ENCODE peak calls at places on chromosomes 12 and 14, in six cellular contexts. G is IMR-90, O is cardiac muscle cell, K is K562, V is Peyer's patch, D is body of pancreas. F is an unnamed sample.

GRCh38 chr12:108364879-108365278 is 25.8 kb upstream of the CMKLR1 start:
- DNase-seq in O (no peak), G (no peak), K (no peak), V (no peak), D (no peak), F (no peak)

GRCh38 chr14:50344116-50344775 is 32.1 kb downstream of the DMAC2L start:
- DNase-seq in O (no peak), V (no peak), D (no peak), G (peak; percentile 63), K (no peak), F (no peak)

GRCh38 chr14:80930836-80931389 is 10.6 kb downstream of the CEP128 start:
- DNase-seq in O (peak; percentile 87), G (peak; percentile 96), D (no peak), K (no peak), V (no peak), F (no peak)

GRCh38 chr14:49863483-49864262 is 11.1 kb upstream of the NEMF start:
- DNase-seq in O (no peak), V (no peak), K (peak; percentile 52), G (no peak), D (no peak), F (no peak)

GRCh38 chr12:87667378-87667777 is 361.8 kb downstream of the C12orf50 start:
- DNase-seq in V (no peak), D (no peak), K (no peak), G (peak; percentile 35), O (peak; percentile 82), F (no peak)

GRCh38 chr12:131197490-131197889 is 243.8 kb downstream of the ADGRD1 start:
- DNase-seq in O (no peak), G (no peak), K (no peak), V (no peak), D (no peak), F (no peak)

GRCh38 chr12:98741229-98741614 is 96.1 kb downstream of the APAF1 start:
- DNase-seq in K (no peak), V (no peak), O (no peak), D (no peak), G (peak; percentile 44), F (no peak)

GRCh38 chr14:51419685-51420084 is 179.6 kb downstream of the TMX1 start:
- DNase-seq in O (no peak), D (no peak), K (no peak), V (no peak), G (no peak), F (no peak)

GRCh38 chr14:46496409-46496808 is 155.2 kb downstream of the RPL10L start:
- DNase-seq in V (no peak), D (no peak), O (no peak), G (no peak), K (no peak), F (no peak)

GRCh38 chr14:64110832-64111231 is 183.3 kb downstream of the ESR2 start:
- DNase-seq in D (no peak), G (peak; percentile 5), K (no peak), O (no peak), V (no peak), F (no peak)

GRCh38 chr14:68777644-68778043 is 15.2 kb downstream of the ZFP36L1 start:
- DNase-seq in G (no peak), K (no peak), D (no peak), V (no peak), O (no peak), F (no peak)

GRCh38 chr14:39034481-39035296 is 68.3 kb downstream of the SEC23A start:
- DNase-seq in V (no peak), K (peak; percentile 15), O (peak; percentile 27), G (no peak), D (no peak), F (no peak)

GRCh38 chr14:63012171-63012570 is 33.1 kb downstream of the KCNH5 start:
- DNase-seq in D (no peak), G (no peak), O (no peak), K (no peak), V (no peak), F (no peak)

GRCh38 chr14:59582161-59582560 is 5.5 kb upstream of the CCDC175 start:
- DNase-seq in D (no peak), K (no peak), G (no peak), O (no peak), V (no peak), F (no peak)

GRCh38 chr12:100741084-100741711 is 53.4 kb upstream of the ANO4 start:
- DNase-seq in O (peak; percentile 46), V (no peak), K (peak; percentile 33), D (no peak), G (peak; percentile 37), F (no peak)

GRCh38 chr12:49043856-49044258 is 16.7 kb downstream of the KMT2D start:
- DNase-seq in V (peak; percentile 76), D (peak; percentile 46), O (peak; percentile 62), K (peak; percentile 81), G (peak; percentile 40), F (no peak)

GRCh38 chr14:30957813-30958370 is 67.6 kb upstream of the AP4S1 start:
- DNase-seq in G (no peak), K (no peak), O (no peak), V (no peak), D (peak; percentile 66), F (peak; percentile 63)

GRCh38 chr12:75560167-75560566 is 48.8 kb upstream of the KRR1 start:
- DNase-seq in K (no peak), O (peak; percentile 80), V (no peak), G (peak; percentile 63), D (no peak), F (no peak)

DNA sequence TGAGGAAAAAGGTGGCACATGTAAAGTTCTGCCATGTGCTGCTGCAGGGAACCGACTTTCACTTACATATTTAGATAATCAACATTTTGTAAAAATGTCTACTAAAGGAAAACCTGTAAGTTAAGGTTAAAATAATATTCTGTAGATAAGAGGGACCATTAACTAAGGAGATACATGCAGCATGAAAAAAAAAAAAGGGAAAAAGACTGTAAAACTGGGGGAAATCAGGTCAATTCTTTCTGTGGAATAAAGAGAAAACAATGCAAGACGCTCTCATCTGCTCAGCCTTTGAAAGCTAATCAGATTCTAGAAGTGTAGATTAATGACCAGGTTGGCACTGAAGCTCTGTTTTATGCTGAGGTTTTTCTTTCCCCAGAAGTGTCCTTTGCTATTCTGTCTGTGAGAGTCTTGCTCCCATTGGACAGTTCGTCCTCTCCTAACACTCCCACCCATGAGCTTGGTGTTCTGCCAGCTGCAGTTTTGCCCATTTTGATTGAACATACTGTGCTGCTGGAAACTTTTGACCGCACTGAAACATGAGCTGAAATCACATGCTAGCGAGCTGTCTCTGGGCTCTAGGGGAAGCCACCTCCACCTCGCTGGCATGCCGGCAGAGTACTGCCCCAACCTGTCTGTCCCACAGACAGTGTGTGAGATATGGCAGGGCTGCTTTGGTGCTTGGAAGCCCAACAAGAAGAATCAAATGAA is 39.7 kb downstream of the PPTC7 start:
- DNase-seq in O (peak; percentile 96), K (no peak), D (peak; percentile 93), G (peak; percentile 80), V (peak; percentile 59), F (peak; percentile 89)
- H3K27ac ChIP-seq in O (peak overlapping the region; percentile 66), K (no peak overlapping the region), D (no peak overlapping the region), G (peak overlapping the region; percentile 7), V (peak overlapping the region; percentile 69), F (peak overlapping the region; percentile 91)

GRCh38 chr14:25340882-25341281 is 290.9 kb upstream of the STXBP6 start:
- DNase-seq in G (no peak), V (no peak), D (no peak), O (no peak), K (no peak), F (no peak)
- H3K27me3 ChIP-seq in G (no peaks in the 10 kb centered on the region), V (no peaks in the 10 kb centered on the region), D (no peaks in the 10 kb centered on the region), O (no peaks in the 10 kb centered on the region), K (no peaks in the 10 kb centered on the region), F (no peaks in the 10 kb centered on the region)

GRCh38 chr14:91350483-91350812 is 67.2 kb downstream of the CCDC88C start:
- DNase-seq in K (no peak), D (no peak), G (no peak), V (no peak), O (no peak), F (no peak)
- H3K27ac ChIP-seq in K (no peak overlapping the region), D (no peak overlapping the region), G (no peak overlapping the region), V (peak overlapping the region; percentile 59), O (no peak overlapping the region), F (no peak overlapping the region)

DNA sequence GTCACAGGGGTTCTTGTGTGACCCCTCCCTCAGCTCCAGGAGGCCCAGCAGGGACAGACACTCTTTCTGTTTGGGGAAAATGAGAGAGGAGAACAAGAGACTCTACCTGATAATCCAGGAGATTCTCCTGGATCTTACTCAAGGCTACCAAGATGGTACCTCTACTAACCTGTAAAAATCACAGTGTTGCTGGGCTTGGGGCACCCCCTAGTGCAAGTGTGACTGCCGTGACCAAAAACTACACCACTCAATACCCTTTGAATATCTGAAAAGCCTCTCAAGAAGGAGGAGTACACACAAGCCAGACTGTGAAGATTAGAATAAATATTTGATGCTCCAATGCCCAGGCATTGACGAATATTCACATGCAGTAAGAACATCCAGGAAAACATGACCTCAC is 965.3 kb downstream of the LRFN5 start:
- DNase-seq in O (no peak), D (no peak), K (no peak), V (no peak), G (no peak), F (no peak)
- H3K27me3 ChIP-seq in O (no peaks in the 10 kb centered on the region), D (no peaks in the 10 kb centered on the region), K (no peaks in the 10 kb centered on the region), V (no peaks in the 10 kb centered on the region), G (no peaks in the 10 kb centered on the region), F (no peaks in the 10 kb centered on the region)

DNA sequence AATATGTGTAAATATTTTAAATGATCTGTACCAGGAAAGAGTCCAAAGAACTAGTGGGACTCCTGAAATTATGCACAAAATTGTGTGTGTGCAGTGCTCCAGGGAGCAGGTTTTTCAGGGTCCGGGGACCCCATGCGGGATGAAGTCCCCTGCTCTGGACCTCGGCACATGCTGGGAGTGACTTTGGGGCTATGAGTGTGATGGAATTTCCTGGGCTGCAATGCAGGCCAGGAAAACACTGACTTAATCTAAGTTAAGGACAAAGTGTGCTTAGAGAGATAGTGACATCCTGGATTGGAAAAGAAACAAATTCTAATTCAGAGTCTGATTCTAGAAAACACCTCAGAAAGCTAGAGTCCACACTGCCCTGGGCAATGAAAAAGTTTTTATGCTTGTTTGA is 6.2 kb upstream of the MYH6 start:
- DNase-seq in O (no peak), K (no peak), D (no peak), G (no peak), V (no peak), F (no peak)
- H3K27ac ChIP-seq in O (peak overlapping the region; percentile 22), K (no peak overlapping the region), D (no peak overlapping the region), G (no peak overlapping the region), V (no peak overlapping the region), F (no peak overlapping the region)